ENCODE peak calls at places on chromosomes 5 and 9, in six cellular contexts. One of them, this sample, is unnamed.

GRCh38 chr5:148641735-148642134 is 12.6 kb downstream of the HTR4 start:
- DNase-seq in endothelial cell of umbilical vein: no peak
- DNase-seq in A549: no peak
- DNase-seq in K562: no peak
- DNase-seq in GM12878: no peak
- DNase-seq in HepG2: no peak
- DNase-seq in this sample: no peak

GRCh38 chr5:171521679-171522078 is 102.2 kb downstream of the FGF18 start:
- DNase-seq in K562: no peak
- DNase-seq in HepG2: no peak
- DNase-seq in A549: peak
- DNase-seq in endothelial cell of umbilical vein: no peak
- DNase-seq in GM12878: no peak
- DNase-seq in this sample: no peak

GRCh38 chr9:76629205-76629990 is 134.8 kb upstream of the PCA3 start:
- DNase-seq in GM12878: no peak
- DNase-seq in HepG2: no peak
- DNase-seq in K562: no peak
- DNase-seq in A549: no peak
- DNase-seq in endothelial cell of umbilical vein: no peak
- DNase-seq in this sample: peak

GRCh38 chr9:18997151-18997550 is 35.9 kb downstream of the SAXO1 start:
- DNase-seq in endothelial cell of umbilical vein: no peak
- DNase-seq in K562: no peak
- DNase-seq in GM12878: no peak
- DNase-seq in HepG2: no peak
- DNase-seq in A549: no peak
- DNase-seq in this sample: no peak

GRCh38 chr9:10651012-10651411 is 38.2 kb upstream of the PTPRD start:
- DNase-seq in endothelial cell of umbilical vein: no peak
- DNase-seq in GM12878: no peak
- DNase-seq in K562: no peak
- DNase-seq in HepG2: no peak
- DNase-seq in A549: no peak
- DNase-seq in this sample: no peak

GRCh38 chr5:77138981-77139380 is 51.9 kb upstream of the ZBED3 start:
- DNase-seq in endothelial cell of umbilical vein: no peak
- DNase-seq in HepG2: no peak
- DNase-seq in A549: no peak
- DNase-seq in K562: peak
- DNase-seq in GM12878: no peak
- DNase-seq in this sample: no peak

GRCh38 chr5:61319388-61320146 is 12.5 kb upstream of the ZSWIM6 start:
- DNase-seq in endothelial cell of umbilical vein: peak
- DNase-seq in GM12878: peak
- DNase-seq in HepG2: no peak
- DNase-seq in K562: no peak
- DNase-seq in A549: no peak
- DNase-seq in this sample: peak

GRCh38 chr5:115516372-115516771 is 28.2 kb downstream of the FEM1C start:
- DNase-seq in HepG2: no peak
- DNase-seq in GM12878: no peak
- DNase-seq in K562: no peak
- DNase-seq in endothelial cell of umbilical vein: no peak
- DNase-seq in A549: no peak
- DNase-seq in this sample: no peak

GRCh38 chr5:93275376-93275775 is 305.6 kb downstream of the NR2F1-AS1 start:
- DNase-seq in HepG2: no peak
- DNase-seq in A549: no peak
- DNase-seq in GM12878: no peak
- DNase-seq in K562: no peak
- DNase-seq in endothelial cell of umbilical vein: peak
- DNase-seq in this sample: no peak

GRCh38 chr5:106759581-106759980 is 911.2 kb downstream of the EFNA5 start:
- DNase-seq in HepG2: no peak
- DNase-seq in GM12878: no peak
- DNase-seq in A549: no peak
- DNase-seq in K562: no peak
- DNase-seq in endothelial cell of umbilical vein: peak
- DNase-seq in this sample: no peak

GRCh38 chr5:7878381-7878873 is 9.5 kb downstream of the MTRR start:
- DNase-seq in K562: no peak
- DNase-seq in A549: no peak
- DNase-seq in GM12878: peak
- DNase-seq in HepG2: peak
- DNase-seq in endothelial cell of umbilical vein: no peak
- DNase-seq in this sample: peak

GRCh38 chr9:85940275-85940831 is 593 bp upstream of the NAA35 start:
- DNase-seq in HepG2: no peak
- DNase-seq in K562: no peak
- DNase-seq in A549: peak
- DNase-seq in endothelial cell of umbilical vein: no peak
- DNase-seq in GM12878: no peak
- DNase-seq in this sample: peak

DNA sequence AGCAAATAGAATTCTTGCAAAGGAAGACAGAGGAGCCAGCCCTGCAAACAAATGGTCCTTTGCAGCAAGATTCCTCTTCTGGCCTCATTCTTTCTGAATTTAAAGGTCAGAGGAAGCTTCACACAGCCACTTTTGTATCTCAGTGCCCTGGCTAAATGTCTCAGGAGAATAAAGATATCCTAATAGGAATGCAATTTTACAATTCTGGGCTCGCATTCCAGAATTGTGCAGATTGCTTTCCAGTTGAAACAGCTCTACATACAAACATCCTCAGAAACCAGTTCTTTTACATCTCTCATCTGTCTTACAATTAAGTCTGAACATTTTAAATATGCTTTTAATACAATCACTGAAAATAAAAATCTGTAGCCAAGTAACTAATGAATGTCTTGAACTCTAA is 14.6 kb upstream of the ACOT12 start:
- DNase-seq in endothelial cell of umbilical vein: no peak
- DNase-seq in HepG2: no peak
- DNase-seq in GM12878: no peak
- DNase-seq in A549: no peak
- DNase-seq in K562: no peak
- DNase-seq in this sample: no peak
- TF ChIP-seq MAX in endothelial cell of umbilical vein: no peak
- TF ChIP-seq MAX in HepG2: no peak
- TF ChIP-seq MAX in GM12878: no peak
- TF ChIP-seq MAX in A549: no peak
- TF ChIP-seq MAX in K562: no peak
- TF ChIP-seq MAX in this sample: no peak

GRCh38 chr9:93091453-93092081 is 4.5 kb upstream of the CARD19 start:
- DNase-seq in endothelial cell of umbilical vein: peak
- DNase-seq in K562: peak
- DNase-seq in HepG2: peak
- DNase-seq in A549: peak
- DNase-seq in GM12878: peak
- DNase-seq in this sample: peak

GRCh38 chr9:93089024-93089423 is 7.0 kb upstream of the CARD19 start:
- DNase-seq in K562: no peak
- DNase-seq in endothelial cell of umbilical vein: no peak
- DNase-seq in GM12878: no peak
- DNase-seq in A549: no peak
- DNase-seq in HepG2: no peak
- DNase-seq in this sample: no peak

GRCh38 chr9:93089481-93089991 is 6.5 kb upstream of the CARD19 start:
- DNase-seq in endothelial cell of umbilical vein: no peak
- DNase-seq in GM12878: no peak
- DNase-seq in K562: no peak
- DNase-seq in A549: no peak
- DNase-seq in HepG2: no peak
- DNase-seq in this sample: no peak

GRCh38 chr9:93091056-93091452 is 5.0 kb upstream of the CARD19 start:
- DNase-seq in GM12878: no peak
- DNase-seq in endothelial cell of umbilical vein: no peak
- DNase-seq in HepG2: no peak
- DNase-seq in K562: no peak
- DNase-seq in A549: no peak
- DNase-seq in this sample: no peak

DNA sequence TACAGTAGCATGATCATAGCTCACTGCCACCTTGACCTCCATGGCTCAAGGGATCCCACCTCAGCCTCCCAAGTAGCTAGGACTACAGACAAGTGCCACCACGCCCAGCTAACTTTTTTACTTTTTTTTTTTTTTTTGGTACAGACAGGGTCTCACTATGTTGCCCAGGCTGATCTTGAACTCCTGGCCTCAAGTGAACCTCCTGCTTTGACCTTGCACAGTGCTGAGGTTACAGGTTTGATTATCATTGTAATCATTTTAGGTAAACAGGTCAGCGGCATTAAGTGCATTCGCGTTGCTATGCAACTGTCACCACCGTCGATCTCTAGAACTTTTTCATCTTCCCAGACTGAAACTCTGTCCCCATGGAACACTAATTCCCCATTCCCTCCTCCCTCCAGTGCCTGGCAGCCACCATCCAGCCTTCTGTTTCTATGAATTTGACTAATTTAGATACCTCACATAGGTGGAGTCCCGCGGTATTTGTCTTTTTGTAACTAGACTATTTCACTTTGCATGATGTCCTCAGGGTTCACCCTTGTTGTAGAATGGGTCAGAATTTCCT is 5.8 kb upstream of the CARD19 start:
- DNase-seq in HepG2: no peak
- DNase-seq in GM12878: no peak
- DNase-seq in K562: no peak
- DNase-seq in A549: no peak
- DNase-seq in endothelial cell of umbilical vein: no peak
- DNase-seq in this sample: no peak
- TF ChIP-seq MYC in HepG2: no peak
- TF ChIP-seq MYC in GM12878: no peak
- TF ChIP-seq MYC in K562: no peak
- TF ChIP-seq MYC in A549: no peak
- TF ChIP-seq MYC in endothelial cell of umbilical vein: no peak
- TF ChIP-seq MYC in this sample: no peak

DNA sequence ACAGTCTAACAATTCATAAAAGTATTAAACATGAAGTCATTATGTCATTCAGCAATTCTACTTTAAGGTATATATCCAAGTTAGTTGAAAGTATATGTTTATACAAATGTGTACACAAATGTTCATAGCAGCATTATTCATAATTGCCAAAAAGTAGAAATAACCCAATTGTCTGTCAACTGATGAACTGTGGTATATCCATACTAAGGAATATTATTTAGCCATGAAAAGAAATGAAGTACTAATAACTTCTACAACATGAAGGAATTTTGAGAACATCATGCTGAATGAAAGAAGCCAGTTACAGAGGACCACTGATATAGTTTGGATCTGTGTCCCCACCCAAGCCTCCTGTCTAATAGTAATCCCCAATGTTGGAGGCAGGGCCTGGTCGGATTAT is 224.3 kb downstream of the SPATA31D1 start:
- DNase-seq in A549: no peak
- DNase-seq in HepG2: no peak
- DNase-seq in GM12878: no peak
- DNase-seq in endothelial cell of umbilical vein: no peak
- DNase-seq in K562: no peak
- DNase-seq in this sample: no peak
- TF ChIP-seq MAX in A549: no peak
- TF ChIP-seq MAX in HepG2: no peak
- TF ChIP-seq MAX in GM12878: no peak
- TF ChIP-seq MAX in endothelial cell of umbilical vein: no peak
- TF ChIP-seq MAX in K562: no peak
- TF ChIP-seq MAX in this sample: no peak

GRCh38 chr5:133819977-133820471 is 148.4 kb downstream of the C5orf15 start:
- DNase-seq in A549: no peak
- DNase-seq in endothelial cell of umbilical vein: peak
- DNase-seq in GM12878: no peak
- DNase-seq in HepG2: no peak
- DNase-seq in K562: no peak
- DNase-seq in this sample: no peak

GRCh38 chr5:133820516-133820915 is 147.9 kb downstream of the C5orf15 start:
- DNase-seq in GM12878: no peak
- DNase-seq in A549: no peak
- DNase-seq in HepG2: no peak
- DNase-seq in K562: no peak
- DNase-seq in endothelial cell of umbilical vein: no peak
- DNase-seq in this sample: no peak

GRCh38 chr5:133818869-133819600 is 149.4 kb downstream of the C5orf15 start:
- DNase-seq in K562: no peak
- DNase-seq in endothelial cell of umbilical vein: no peak
- DNase-seq in GM12878: no peak
- DNase-seq in HepG2: no peak
- DNase-seq in A549: no peak
- DNase-seq in this sample: no peak

GRCh38 chr5:133821889-133822288 is 146.5 kb downstream of the C5orf15 start:
- DNase-seq in endothelial cell of umbilical vein: no peak
- DNase-seq in K562: no peak
- DNase-seq in A549: no peak
- DNase-seq in HepG2: no peak
- DNase-seq in GM12878: no peak
- DNase-seq in this sample: no peak

DNA sequence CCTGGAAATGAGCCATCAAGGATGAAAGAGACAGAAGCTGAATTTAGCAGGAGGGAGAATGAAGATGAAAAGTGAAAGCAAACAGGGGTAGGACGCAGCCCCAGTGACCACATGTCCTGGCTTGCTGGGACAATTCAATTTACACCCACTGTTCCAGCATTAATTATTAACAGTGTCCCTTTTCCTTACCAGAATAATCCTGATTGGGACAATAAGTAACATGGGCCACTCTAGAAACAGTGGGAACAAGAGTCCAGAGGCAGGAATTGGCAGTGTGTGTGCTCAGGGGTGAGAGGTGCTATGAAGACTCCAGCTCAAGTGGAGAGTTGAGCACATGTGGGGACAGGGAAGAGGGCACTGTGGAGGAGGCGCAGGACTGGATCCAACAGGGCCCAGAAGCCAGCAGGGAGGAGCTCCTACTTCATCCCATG is 147.1 kb downstream of the C5orf15 start:
- DNase-seq in endothelial cell of umbilical vein: no peak
- DNase-seq in GM12878: no peak
- DNase-seq in HepG2: no peak
- DNase-seq in A549: no peak
- DNase-seq in K562: no peak
- DNase-seq in this sample: no peak
- TF ChIP-seq MYC in endothelial cell of umbilical vein: no peak
- TF ChIP-seq MYC in GM12878: no peak
- TF ChIP-seq MYC in HepG2: no peak
- TF ChIP-seq MYC in A549: no peak
- TF ChIP-seq MYC in K562: no peak
- TF ChIP-seq MYC in this sample: no peak

GRCh38 chr5:176910161-176910560 is 11.0 kb upstream of the HK3 start:
- DNase-seq in K562: peak
- DNase-seq in HepG2: no peak
- DNase-seq in A549: no peak
- DNase-seq in endothelial cell of umbilical vein: no peak
- DNase-seq in GM12878: no peak
- DNase-seq in this sample: no peak
- TF ChIP-seq MAX in K562: no peak
- TF ChIP-seq MAX in HepG2: no peak
- TF ChIP-seq MAX in A549: no peak
- TF ChIP-seq MAX in endothelial cell of umbilical vein: no peak
- TF ChIP-seq MAX in GM12878: no peak
- TF ChIP-seq MAX in this sample: no peak